ENCODE peak calls at places on chromosome 16, in eight cellular contexts. D is HT1080; M is H7; C is BE2C; L is stimulated activated CD4-positive, alpha-beta T cell treated with anti-CD3 and anti-CD28 coated beads, Interleukin-2, amount 100 ng/mL, for 48 hours; N is sciatic nerve; W is lower leg skin; Y is NCI-H1048. G is an unnamed sample.

GRCh38 chr16:27436065-27436464 is 34.1 kb downstream of the IL21R start:
- DNase-seq in D (no peak), M (no peak), C (no peak), L (no peak), N (peak), W (peak), Y (no peak), G (no peak)

GRCh38 chr16:2473999-2474876 is 689 bp upstream of the TBC1D24 start:
- DNase-seq in D (no peak), M (peak), C (peak), L (peak), N (no peak), W (no peak), Y (no peak), G (peak)

GRCh38 chr16:19001788-19002187 is 18.1 kb downstream of the TMC7 start:
- DNase-seq in D (peak), M (no peak), C (no peak), L (no peak), N (no peak), W (no peak), Y (no peak), G (peak)

GRCh38 chr16:89602273-89602951 is 11.0 kb upstream of the DPEP1 start:
- DNase-seq in D (peak), M (peak), C (peak), L (peak), N (no peak), W (no peak), Y (no peak), G (peak)

GRCh38 chr16:28063047-28063521 is 430 bp downstream of the GSG1L start:
- DNase-seq in D (no peak), M (peak), C (no peak), L (no peak), N (no peak), W (no peak), Y (no peak), G (no peak)

GRCh38 chr16:82259731-82260130 is 89.7 kb upstream of the MPHOSPH6 start:
- DNase-seq in D (no peak), M (no peak), C (no peak), L (no peak), N (no peak), W (no peak), Y (no peak), G (no peak)

GRCh38 chr16:2825899-2826298 is 4.2 kb upstream of the ZG16B start:
- DNase-seq in D (no peak), M (peak), C (no peak), L (no peak), N (peak), W (no peak), Y (no peak), G (no peak)

GRCh38 chr16:19179890-19180490 is 11.9 kb downstream of the SYT17 start:
- DNase-seq in D (peak), M (peak), C (peak), L (peak), N (peak), W (peak), Y (no peak), G (no peak)

GRCh38 chr16:77300232-77300631 is 101.0 kb downstream of the SYCE1L start:
- DNase-seq in D (no peak), M (no peak), C (no peak), L (no peak), N (no peak), W (no peak), Y (no peak), G (peak)

GRCh38 chr16:80200079-80200478 is 340.7 kb upstream of the DYNLRB2 start:
- DNase-seq in D (no peak), M (no peak), C (no peak), L (no peak), N (no peak), W (no peak), Y (no peak), G (peak)

GRCh38 chr16:12504312-12504711 is 299.4 kb downstream of the CPPED1 start:
- DNase-seq in D (no peak), M (no peak), C (no peak), L (no peak), N (no peak), W (no peak), Y (no peak), G (no peak)

GRCh38 chr16:11136600-11136999 is 119.4 kb downstream of the SOCS1 start:
- DNase-seq in D (peak), M (no peak), C (peak), L (no peak), N (no peak), W (no peak), Y (no peak), G (no peak)

GRCh38 chr16:88423448-88423850 is 29.6 kb upstream of the ZFPM1 start:
- DNase-seq in D (no peak), M (no peak), C (no peak), L (no peak), N (no peak), W (no peak), Y (no peak), G (no peak)

GRCh38 chr16:85432606-85433005 is 180.5 kb upstream of the GSE1 start:
- DNase-seq in D (no peak), M (no peak), C (no peak), L (no peak), N (no peak), W (no peak), Y (no peak), G (no peak)

GRCh38 chr16:80883159-80883642 is 78.8 kb upstream of the CDYL2 start:
- DNase-seq in D (no peak), M (no peak), C (no peak), L (no peak), N (no peak), W (no peak), Y (no peak), G (no peak)

GRCh38 chr16:87311387-87311786 is 5.8 kb downstream of the C16orf95 start:
- DNase-seq in D (no peak), M (no peak), C (no peak), L (no peak), N (no peak), W (no peak), Y (no peak), G (no peak)

GRCh38 chr16:69089091-69089912 is 16.2 kb upstream of the HAS3 start:
- DNase-seq in D (peak), M (peak), C (peak), L (no peak), N (no peak), W (no peak), Y (no peak), G (peak)

GRCh38 chr16:57307365-57307764 is 22.9 kb upstream of the PLLP start:
- DNase-seq in D (no peak), M (no peak), C (no peak), L (no peak), N (peak), W (no peak), Y (no peak), G (no peak)

GRCh38 chr16:50311891-50312501 is 45.6 kb downstream of the ADCY7 start:
- DNase-seq in D (no peak), M (peak), C (no peak), L (no peak), N (no peak), W (peak), Y (no peak), G (no peak)

GRCh38 chr16:75420987-75421819 is 12.1 kb downstream of the CFDP1 start:
- DNase-seq in D (peak), M (peak), C (peak), L (peak), N (peak), W (peak), Y (no peak), G (peak)

GRCh38 chr16:20610892-20611349 is 34.8 kb upstream of the ACSM2B start:
- DNase-seq in D (no peak), M (no peak), C (no peak), L (no peak), N (no peak), W (no peak), Y (no peak), G (no peak)

GRCh38 chr16:12881771-12882170 is 19.6 kb upstream of the SHISA9 start:
- DNase-seq in D (no peak), M (no peak), C (no peak), L (no peak), N (no peak), W (no peak), Y (no peak), G (no peak)

GRCh38 chr16:82043680-82044584 is 8.9 kb downstream of the HSD17B2 start:
- DNase-seq in D (peak), M (no peak), C (no peak), L (no peak), N (no peak), W (no peak), Y (no peak), G (no peak)

GRCh38 chr16:54160939-54161897 is 125.4 kb downstream of the IRX3 start:
- DNase-seq in D (no peak), M (no peak), C (no peak), L (no peak), N (no peak), W (no peak), Y (no peak), G (no peak)

GRCh38 chr16:53523971-53524548 is 21.1 kb upstream of the AKTIP start:
- DNase-seq in D (no peak), M (no peak), C (no peak), L (no peak), N (no peak), W (no peak), Y (no peak), G (no peak)

GRCh38 chr16:578870-579405 is 9.2 kb downstream of the PIGQ start:
- DNase-seq in D (no peak), M (peak), C (peak), L (peak), N (peak), W (no peak), Y (no peak), G (no peak)

GRCh38 chr16:89721644-89722391 is 481 bp downstream of the ZNF276 start:
- DNase-seq in D (peak), M (peak), C (peak), L (peak), N (no peak), W (peak), Y (no peak), G (peak)

GRCh38 chr16:50066482-50067289 is 916 bp downstream of the HEATR3 start:
- DNase-seq in D (no peak), M (no peak), C (no peak), L (peak), N (no peak), W (no peak), Y (no peak), G (no peak)

G was measured in Caki2.